ENCODE peak calls at places on chromosomes 6 and 20, in six cellular contexts. F is thoracic aorta, Q is tibial nerve, O is fibroblast of the aortic adventitia, V is heart right ventricle, P is Calu3. W is an unnamed sample.

GRCh38 chr20:63520594-63520938 is at the start of gene PPDPF:
- DNase-seq in F (no peak), Q (peak), O (peak), V (peak), P (peak), W (no peak)

GRCh38 chr6:158960046-158960445 is 40.0 kb downstream of the RSPH3 start:
- DNase-seq in F (no peak), Q (no peak), O (no peak), V (no peak), P (no peak), W (no peak)

GRCh38 chr6:136209496-136209895 is 40.6 kb downstream of the MTFR2 start:
- DNase-seq in F (no peak), Q (no peak), O (no peak), V (no peak), P (no peak), W (no peak)

GRCh38 chr6:159279790-159280277 is 110.6 kb downstream of the FNDC1 start:
- DNase-seq in F (no peak), Q (no peak), O (peak), V (no peak), P (peak), W (no peak)

GRCh38 chr6:109441069-109441816 is 719 bp downstream of the SMPD2 start:
- DNase-seq in F (no peak), Q (no peak), O (peak), V (peak), P (peak), W (no peak)

GRCh38 chr6:136593748-136594490 is 43.7 kb upstream of the MAP7 start:
- DNase-seq in F (no peak), Q (no peak), O (peak), V (no peak), P (peak), W (no peak)

GRCh38 chr6:43950731-43951062 is 176.6 kb downstream of the MRPL14 start:
- DNase-seq in F (no peak), Q (no peak), O (no peak), V (no peak), P (no peak), W (no peak)

GRCh38 chr6:66854014-66854413 is 1147.0 kb upstream of the EYS start:
- DNase-seq in F (no peak), Q (no peak), O (no peak), V (no peak), P (no peak), W (no peak)

GRCh38 chr20:50855498-50856474 is 60.9 kb downstream of the BCAS4 start:
- DNase-seq in F (no peak), Q (no peak), O (no peak), V (no peak), P (peak), W (no peak)

GRCh38 chr20:21053002-21053762 is 53.0 kb downstream of the LINC00237 start:
- DNase-seq in F (no peak), Q (no peak), O (no peak), V (no peak), P (no peak), W (no peak)

GRCh38 chr6:134477991-134478635 is 160.2 kb upstream of the SGK1 start:
- DNase-seq in F (no peak), Q (no peak), O (peak), V (no peak), P (no peak), W (no peak)

GRCh38 chr20:47448429-47448828 is 53.3 kb upstream of the NCOA3 start:
- DNase-seq in F (no peak), Q (no peak), O (no peak), V (no peak), P (no peak), W (no peak)

GRCh38 chr6:90383212-90383611 is 86.6 kb upstream of the BACH2 start:
- DNase-seq in F (no peak), Q (no peak), O (no peak), V (no peak), P (no peak), W (no peak)

GRCh38 chr6:5905431-5906339 is 101.0 kb downstream of the NRN1 start:
- DNase-seq in F (peak), Q (peak), O (peak), V (peak), P (no peak), W (no peak)

GRCh38 chr20:17616480-17617211 is 46.8 kb downstream of the DSTN start:
- DNase-seq in F (no peak), Q (no peak), O (no peak), V (no peak), P (no peak), W (no peak)

GRCh38 chr20:21505161-21505809 is 8.6 kb downstream of the NKX2-2 start:
- DNase-seq in F (peak), Q (peak), O (peak), V (peak), P (peak), W (no peak)

GRCh38 chr20:57951549-57951948 is 241.7 kb upstream of the PMEPA1 start:
- DNase-seq in F (no peak), Q (no peak), O (no peak), V (no peak), P (no peak), W (peak)
- TF ChIP-seq CTCF in F (no peak), Q (no peak), O (no peak), V (no peak), P (no peak), W (no peak)

GRCh38 chr20:44694159-44694558 is 21.0 kb upstream of the CCN5 start:
- DNase-seq in F (no peak), Q (no peak), O (no peak), V (no peak), P (no peak), W (no peak)

GRCh38 chr20:44693625-44694024 is 21.5 kb upstream of the CCN5 start:
- DNase-seq in F (no peak), Q (no peak), O (no peak), V (no peak), P (no peak), W (no peak)

GRCh38 chr20:44695295-44696230 is 19.6 kb upstream of the CCN5 start:
- DNase-seq in F (no peak), Q (no peak), O (peak), V (no peak), P (no peak), W (no peak)

GRCh38 chr20:44698351-44698750 is 16.8 kb upstream of the CCN5 start:
- DNase-seq in F (no peak), Q (no peak), O (no peak), V (no peak), P (no peak), W (no peak)

GRCh38 chr20:44696315-44696714 is 18.9 kb upstream of the CCN5 start:
- DNase-seq in F (no peak), Q (no peak), O (no peak), V (no peak), P (no peak), W (no peak)
- TF ChIP-seq CTCF in F (no peak), Q (no peak), O (peak), V (no peak), P (no peak), W (no peak)

GRCh38 chr20:45944965-45945677 is 10.6 kb downstream of the PCIF1 start:
- DNase-seq in F (no peak), Q (no peak), O (no peak), V (no peak), P (no peak), W (no peak)
- TF ChIP-seq CTCF in F (no peak), Q (no peak), O (no peak), V (no peak), P (no peak), W (peak)

DNA sequence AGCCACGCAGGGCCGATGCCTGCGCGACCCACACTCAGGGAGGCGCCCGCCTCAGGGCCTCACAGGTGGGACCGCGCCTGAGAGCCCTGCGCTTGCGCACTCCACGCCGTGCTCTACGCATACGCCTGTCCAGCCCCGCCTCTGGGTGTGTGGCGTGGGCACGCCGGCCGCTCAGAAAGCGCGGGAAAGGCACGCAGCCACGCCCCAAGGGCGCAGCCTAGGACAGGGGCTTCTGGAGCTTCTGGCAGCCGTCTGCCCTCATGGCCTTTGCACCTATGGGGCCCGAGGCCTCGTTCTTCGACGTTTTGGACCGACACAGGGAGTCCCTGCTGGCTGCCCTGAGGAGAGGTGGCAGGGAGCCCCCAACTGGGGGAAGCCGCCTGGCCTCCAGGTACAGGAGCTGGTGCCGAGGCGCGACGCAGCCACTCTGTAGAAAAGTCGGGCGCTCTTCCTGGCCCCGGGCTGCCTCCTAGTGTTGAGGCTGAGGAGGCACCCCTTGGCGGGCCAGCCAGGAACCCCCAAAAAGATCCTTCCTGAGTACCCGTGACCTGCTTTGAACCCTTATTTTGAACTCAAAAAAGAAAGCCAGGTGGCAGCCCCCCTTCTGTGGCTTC is at the start of gene SPO11:
- DNase-seq in F (no peak), Q (no peak), O (no peak), V (no peak), P (no peak), W (no peak)
- TF ChIP-seq CTCF in F (no peak), Q (peak), O (no peak), V (peak), P (no peak), W (peak)

DNA sequence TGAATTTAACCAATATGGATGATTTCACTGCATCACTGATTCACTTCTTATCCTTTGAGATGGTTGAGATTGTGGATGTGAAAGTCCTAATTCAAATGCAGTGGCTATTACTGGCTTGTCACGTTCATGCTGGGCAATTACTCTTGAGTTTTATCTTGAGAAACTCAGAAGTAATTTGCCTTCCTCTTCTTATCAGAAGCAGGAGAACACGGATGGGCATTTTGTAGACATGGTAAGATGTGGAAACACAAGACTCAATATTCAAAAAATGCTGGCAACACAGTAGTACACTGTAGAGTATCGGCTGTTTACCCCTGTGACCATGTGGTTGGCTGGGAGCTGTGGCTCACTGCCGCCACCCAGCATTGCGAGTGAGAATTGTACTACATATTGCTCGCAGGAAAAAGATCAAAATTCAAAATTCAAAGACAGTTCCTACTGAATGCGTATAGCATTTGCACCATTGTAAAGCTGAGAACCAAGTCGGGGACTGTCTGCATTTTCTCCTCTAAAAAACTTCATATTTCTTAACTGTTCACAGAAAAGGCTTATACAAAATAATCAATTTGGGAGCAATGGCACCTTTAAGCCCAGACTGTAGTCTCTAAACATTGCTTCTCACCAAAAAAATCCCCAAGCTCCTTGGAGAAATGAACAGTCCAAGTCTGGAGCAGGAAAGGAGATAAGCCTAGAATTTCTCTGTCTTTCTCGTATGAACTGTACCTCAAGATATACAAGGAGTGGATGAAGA is 61.9 kb upstream of the ELOVL5 start:
- DNase-seq in F (no peak), Q (no peak), O (peak), V (peak), P (peak), W (no peak)
- TF ChIP-seq CTCF in F (peak), Q (no peak), O (peak), V (peak), P (peak), W (peak)

GRCh38 chr20:9458075-9458818 is 56.1 kb upstream of the LAMP5 start:
- DNase-seq in F (no peak), Q (no peak), O (no peak), V (no peak), P (peak), W (no peak)
- TF ChIP-seq CTCF in F (no peak), Q (no peak), O (no peak), V (peak), P (no peak), W (peak)

DNA sequence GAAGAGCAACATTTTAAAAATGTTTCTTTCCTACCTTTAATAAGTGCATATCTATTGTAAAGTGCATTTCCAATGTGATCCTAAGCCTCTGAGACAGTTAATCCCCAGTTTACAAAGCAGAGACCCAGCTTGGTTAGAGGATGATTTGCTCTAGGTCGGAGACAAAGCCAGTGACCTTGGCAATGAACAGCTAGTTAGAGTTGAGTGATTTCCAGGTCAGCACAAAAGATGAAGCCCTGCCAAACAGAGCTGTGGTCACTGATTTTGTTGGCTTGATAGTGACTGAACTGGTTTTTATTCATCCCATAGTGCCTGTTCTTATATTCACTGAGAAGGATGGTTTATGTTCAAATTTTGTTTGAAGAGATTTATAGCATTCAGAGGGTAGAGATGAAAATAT is 56.6 kb upstream of the CD83 start:
- DNase-seq in F (no peak), Q (no peak), O (no peak), V (no peak), P (no peak), W (no peak)
- TF ChIP-seq CTCF in F (no peak), Q (no peak), O (no peak), V (no peak), P (no peak), W (no peak)

GRCh38 chr6:53154071-53154470 is 5.4 kb upstream of the GCM1 start:
- DNase-seq in F (no peak), Q (no peak), O (no peak), V (no peak), P (no peak), W (no peak)

GRCh38 chr6:53152576-53152975 is 3.9 kb upstream of the GCM1 start:
- DNase-seq in F (no peak), Q (no peak), O (no peak), V (no peak), P (no peak), W (no peak)

GRCh38 chr6:53154794-53155193 is 6.2 kb upstream of the GCM1 start:
- DNase-seq in F (no peak), Q (no peak), O (no peak), V (no peak), P (no peak), W (no peak)

GRCh38 chr6:53148684-53149083 is at the start of gene GCM1:
- DNase-seq in F (no peak), Q (no peak), O (no peak), V (no peak), P (no peak), W (no peak)

DNA sequence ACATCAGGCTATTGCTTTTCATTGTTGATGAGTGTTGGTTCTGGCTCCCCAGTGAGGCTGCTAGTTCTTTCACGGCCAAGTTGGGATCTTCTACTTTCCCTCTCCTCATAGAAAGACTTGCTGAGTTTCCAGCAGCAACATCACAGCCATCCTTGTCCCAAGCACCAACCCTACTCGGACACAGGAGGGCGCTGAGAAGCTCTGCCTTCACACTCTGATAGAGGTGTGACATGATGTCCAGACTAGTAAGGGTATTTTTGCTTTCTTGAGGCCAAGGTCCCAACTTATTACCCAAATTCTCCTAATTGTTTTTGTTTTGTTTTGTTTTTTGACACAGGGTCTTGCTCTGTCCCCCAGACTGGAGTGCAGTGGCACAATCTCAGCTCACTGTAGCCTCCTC is 3.0 kb upstream of the GCM1 start:
- DNase-seq in F (no peak), Q (no peak), O (no peak), V (no peak), P (no peak), W (no peak)
- TF ChIP-seq CTCF in F (no peak), Q (no peak), O (no peak), V (no peak), P (no peak), W (peak)

DNA sequence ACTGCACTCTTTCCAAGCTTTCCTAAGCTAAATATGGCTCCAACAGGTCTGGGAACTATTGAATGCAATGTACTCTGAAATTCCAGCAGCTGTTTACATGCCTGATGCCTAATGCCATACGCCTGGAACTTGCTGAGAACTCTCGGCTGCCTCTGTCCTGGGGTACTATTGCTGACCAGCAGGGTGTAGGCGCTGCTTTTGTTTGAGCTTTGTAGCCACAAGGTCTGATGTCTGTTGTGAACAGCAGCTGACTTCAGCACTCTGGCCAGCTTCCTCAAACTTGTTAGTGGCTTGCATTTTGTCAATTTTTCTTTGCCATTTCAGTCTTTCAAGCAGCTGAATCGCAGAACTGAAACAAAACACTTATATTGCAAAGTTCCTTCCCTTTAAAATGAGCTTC is 26.7 kb downstream of the SAYSD1 start:
- DNase-seq in F (no peak), Q (no peak), O (peak), V (no peak), P (no peak), W (no peak)
- TF ChIP-seq CTCF in F (peak), Q (peak), O (peak), V (peak), P (no peak), W (peak)

DNA sequence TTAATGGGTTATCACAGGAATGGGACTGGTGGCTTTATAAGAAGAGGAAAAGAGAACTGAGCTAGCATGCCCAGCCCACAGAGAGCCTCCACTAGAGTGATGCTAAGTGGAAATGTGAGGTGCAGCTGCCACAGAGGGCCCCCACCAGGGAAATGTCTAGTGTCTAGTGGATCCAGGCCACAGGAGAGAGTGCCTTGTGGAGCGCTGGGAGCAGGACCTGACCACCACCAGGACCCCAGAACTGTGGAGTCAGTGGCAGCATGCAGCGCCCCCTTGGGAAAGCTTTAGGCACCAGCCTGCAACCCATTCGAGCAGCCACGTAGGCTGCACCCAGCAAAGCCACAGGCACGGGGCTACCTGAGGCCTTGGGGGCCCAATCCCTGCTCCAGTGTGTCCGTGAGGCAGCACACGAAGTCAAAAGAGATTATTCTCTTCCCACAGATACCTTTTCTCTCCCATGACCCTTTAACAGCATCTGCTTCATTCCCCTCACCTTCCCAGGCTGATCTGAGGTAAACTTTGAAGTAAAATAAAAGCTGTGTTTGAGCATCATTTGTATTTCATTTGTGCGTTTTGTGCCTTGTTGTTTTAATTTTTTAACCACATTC is 4.4 kb downstream of the HLA-E start:
- DNase-seq in F (no peak), Q (no peak), O (no peak), V (no peak), P (no peak), W (no peak)
- TF ChIP-seq CTCF in F (no peak), Q (no peak), O (peak), V (peak), P (peak), W (peak)